ENCODE peak calls at places on chromosomes 7 and 10, in five cellular contexts. H is SK-N-SH; F is pancreas; E is GM06990; G is naive thymus-derived CD4-positive, alpha-beta T cell. Q is an unnamed sample. For H3K36me3, the result is how much of the 10 kb centered on the place peaks cover.

GRCh38 chr7:107630342-107630741 is 30.3 kb upstream of the SLC26A4 start:
- DNase-seq in H (no peak), F (no peak), E (no peak), G (no peak), Q (no peak)

GRCh38 chr7:25781704-25782103 is 370.3 kb upstream of the NFE2L3 start:
- DNase-seq in H (no peak), F (no peak), E (no peak), G (no peak), Q (no peak)

GRCh38 chr10:72025400-72025799 is 61.2 kb downstream of the CHST3 start:
- DNase-seq in H (no peak), F (no peak), E (no peak), G (no peak), Q (no peak)

GRCh38 chr7:106867641-106868351 is 2.7 kb downstream of the PIK3CG start:
- DNase-seq in H (no peak), F (no peak), E (no peak), G (no peak), Q (no peak)

GRCh38 chr7:154789404-154789803 is 213.5 kb downstream of the PAXIP1 start:
- DNase-seq in H (peak), F (no peak), E (no peak), G (no peak), Q (no peak)

GRCh38 chr7:149621776-149622175 is 124.2 kb upstream of the ZNF746 start:
- DNase-seq in H (no peak), F (no peak), E (no peak), G (no peak), Q (no peak)

GRCh38 chr7:5425507-5426225 is 2.0 kb upstream of the TNRC18 start:
- DNase-seq in H (peak), F (peak), E (no peak), G (peak), Q (peak)

GRCh38 chr10:78438094-78438906 is 404.6 kb downstream of the RPS24 start:
- DNase-seq in H (no peak), F (no peak), E (no peak), G (peak), Q (no peak)

GRCh38 chr10:113895018-113895417 is 40.6 kb downstream of the NHLRC2 start:
- DNase-seq in H (no peak), F (no peak), E (no peak), G (no peak), Q (no peak)

GRCh38 chr7:13982940-13983677 is 6.4 kb downstream of the ETV1 start:
- DNase-seq in H (no peak), F (no peak), E (no peak), G (no peak), Q (no peak)

GRCh38 chr7:65239324-65239706 is 134.3 kb upstream of the ZNF92 start:
- DNase-seq in H (no peak), F (no peak), E (no peak), G (no peak), Q (no peak)

GRCh38 chr10:127977368-127978009 is 70.6 kb downstream of the PTPRE start:
- DNase-seq in H (peak), F (peak), E (no peak), G (no peak), Q (no peak)

GRCh38 chr10:125247576-125247975 is 87.2 kb upstream of the CTBP2 start:
- DNase-seq in H (no peak), F (no peak), E (no peak), G (no peak), Q (no peak)

GRCh38 chr7:40704172-40704571 is 569.4 kb downstream of the SUGCT start:
- DNase-seq in H (no peak), F (no peak), E (no peak), G (no peak), Q (no peak)

GRCh38 chr10:49023071-49023470 is 83.4 kb upstream of the LRRC18 start:
- DNase-seq in H (no peak), F (no peak), E (no peak), G (no peak), Q (no peak)

GRCh38 chr7:30038182-30038980 is 10.2 kb downstream of the PLEKHA8 start:
- DNase-seq in H (no peak), F (no peak), E (no peak), G (no peak), Q (peak)

GRCh38 chr7:24914465-24914859 is 65.5 kb downstream of the OSBPL3 start:
- DNase-seq in H (no peak), F (no peak), E (no peak), G (no peak), Q (no peak)

GRCh38 chr7:22663721-22664120 is 63.3 kb upstream of the IL6 start:
- DNase-seq in H (no peak), F (no peak), E (no peak), G (no peak), Q (peak)

GRCh38 chr7:44099669-44100068 is 4.5 kb upstream of the AEBP1 start:
- DNase-seq in H (no peak), F (no peak), E (no peak), G (no peak), Q (no peak)

GRCh38 chr10:101536800-101537199 is 51.3 kb downstream of the POLL start:
- DNase-seq in H (peak), F (no peak), E (no peak), G (peak), Q (peak)

GRCh38 chr7:121020243-121020642 is 31.7 kb downstream of the CPED1 start:
- DNase-seq in H (no peak), F (no peak), E (no peak), G (no peak), Q (peak)

GRCh38 chr7:99428972-99429566 is 9.5 kb downstream of the PTCD1 start:
- DNase-seq in H (no peak), F (no peak), E (no peak), G (peak), Q (no peak)

GRCh38 chr7:99433158-99433557 is 5.4 kb downstream of the PTCD1 start:
- DNase-seq in H (no peak), F (no peak), E (no peak), G (no peak), Q (no peak)

GRCh38 chr7:99424932-99425730 is 13.5 kb downstream of the PTCD1 start:
- DNase-seq in H (no peak), F (no peak), E (no peak), G (no peak), Q (no peak)

DNA sequence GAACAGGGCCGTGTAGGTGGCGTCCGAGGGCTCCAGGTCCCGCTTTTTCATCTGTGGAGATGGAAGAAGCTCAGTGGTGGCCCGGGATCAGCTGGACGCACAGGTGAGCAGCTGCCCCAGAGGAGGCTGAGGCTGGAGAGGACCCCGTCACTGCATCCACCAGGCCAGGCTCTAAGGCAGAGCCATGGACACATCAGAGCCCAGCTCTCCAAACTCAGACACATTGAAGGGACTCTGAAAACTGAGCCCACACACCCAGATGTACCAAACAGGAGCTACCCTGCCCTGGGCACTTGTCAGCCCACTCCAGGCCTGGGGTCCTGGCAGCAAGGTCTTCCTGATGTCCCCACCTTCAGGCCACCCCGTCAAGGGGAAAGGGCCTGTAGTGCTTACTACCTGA is 8.8 kb downstream of the PTCD1 start:
- DNase-seq in H (no peak), F (no peak), E (no peak), G (no peak), Q (no peak)
- H3K36me3 ChIP-seq in H (under half), F (under half), E (under half), G (under half), Q (half or more)

GRCh38 chr10:74993649-74994048 is 117.8 kb upstream of the SAMD8 start:
- DNase-seq in H (peak), F (no peak), E (no peak), G (no peak), Q (no peak)
- H3K36me3 ChIP-seq in H (under half), F (under half), E (under half), G (under half), Q (under half)

GRCh38 chr10:118290471-118290995 is 51.6 kb downstream of the FAM204A start:
- DNase-seq in H (no peak), F (no peak), E (no peak), G (no peak), Q (no peak)

GRCh38 chr10:118287076-118287806 is 54.9 kb downstream of the FAM204A start:
- DNase-seq in H (peak), F (no peak), E (no peak), G (no peak), Q (no peak)

GRCh38 chr10:118286051-118286838 is 55.9 kb downstream of the FAM204A start:
- DNase-seq in H (no peak), F (no peak), E (no peak), G (no peak), Q (no peak)

GRCh38 chr10:118291122-118291521 is 51.0 kb downstream of the FAM204A start:
- DNase-seq in H (no peak), F (no peak), E (no peak), G (no peak), Q (no peak)
- H3K36me3 ChIP-seq in H (under half), F (under half), E (under half), G (under half), Q (under half)

GRCh38 chr7:99001482-99002145 is 123.3 kb downstream of the TRRAP start:
- DNase-seq in H (no peak), F (no peak), E (no peak), G (no peak), Q (no peak)

GRCh38 chr7:99002827-99003212 is 124.5 kb downstream of the TRRAP start:
- DNase-seq in H (no peak), F (no peak), E (no peak), G (no peak), Q (no peak)

GRCh38 chr7:99003419-99003818 is 125.1 kb downstream of the TRRAP start:
- DNase-seq in H (no peak), F (no peak), E (no peak), G (no peak), Q (no peak)

GRCh38 chr7:99000904-99001442 is 122.6 kb downstream of the TRRAP start:
- DNase-seq in H (no peak), F (no peak), E (no peak), G (no peak), Q (no peak)

GRCh38 chr7:99002146-99002826 is 124.0 kb downstream of the TRRAP start:
- DNase-seq in H (no peak), F (no peak), E (no peak), G (no peak), Q (no peak)
- H3K36me3 ChIP-seq in H (half or more), F (under half), E (under half), G (under half), Q (half or more)

GRCh38 chr10:6226216-6226615 is 23.5 kb downstream of the PFKFB3 start:
- DNase-seq in H (peak), F (no peak), E (no peak), G (no peak), Q (no peak)
- H3K36me3 ChIP-seq in H (half or more), F (under half), E (under half), G (under half), Q (half or more)

DNA sequence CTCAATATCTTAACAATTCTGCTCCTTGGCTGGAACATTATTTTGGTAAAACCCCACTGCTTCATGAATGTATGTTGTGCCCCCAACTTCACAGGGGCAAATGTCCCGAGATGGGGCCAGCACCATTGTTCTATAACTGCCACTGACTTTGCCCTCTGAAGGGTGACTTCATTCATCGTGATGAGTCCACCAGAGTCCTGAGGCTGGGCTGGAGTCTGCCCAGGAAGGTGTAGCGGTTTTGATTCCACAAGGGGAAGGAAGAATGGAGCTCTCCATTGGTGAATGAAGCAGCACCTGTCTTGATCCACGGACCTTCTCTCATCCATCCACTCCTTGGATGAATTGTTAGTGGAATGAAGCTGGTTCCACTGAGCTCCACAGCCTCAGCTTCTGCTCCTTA is 18.4 kb downstream of the AKR1B1 start:
- DNase-seq in H (no peak), F (no peak), E (no peak), G (no peak), Q (no peak)
- H3K36me3 ChIP-seq in H (half or more), F (under half), E (under half), G (under half), Q (half or more)